ENCODE peak calls at places on chromosomes 3 and 15, in six cellular contexts. G is H1, F is HepG2, C is GM12892, L is K562, S is GM12878. M is an unnamed sample.

GRCh38 chr3:156583469-156583868 is 28.6 kb upstream of the SSR3 start:
- DNase-seq in G (no peak), C (no peak), S (no peak), L (no peak), F (no peak), M (no peak)

GRCh38 chr3:177385831-177386301 is 188.6 kb upstream of the TBL1XR1 start:
- DNase-seq in G (no peak), L (no peak), C (no peak), S (no peak), F (no peak), M (no peak)

GRCh38 chr3:181609156-181609767 is 102.5 kb upstream of the SOX2 start:
- DNase-seq in G (no peak), S (no peak), L (no peak), F (no peak), C (no peak), M (no peak)

GRCh38 chr3:94259291-94259690 is 196.4 kb downstream of the NSUN3 start:
- DNase-seq in F (no peak), L (no peak), G (no peak), S (no peak), C (no peak), M (no peak)

GRCh38 chr3:17631617-17632016 is 110.8 kb downstream of the TBC1D5 start:
- DNase-seq in F (no peak), G (no peak), C (no peak), L (peak), S (no peak), M (no peak)

GRCh38 chr15:88858934-88859333 is 36.4 kb downstream of the HAPLN3 start:
- DNase-seq in G (no peak), F (no peak), S (no peak), L (no peak), C (no peak), M (no peak)

GRCh38 chr15:51536965-51537574 is 85.5 kb downstream of the DMXL2 start:
- DNase-seq in S (no peak), C (no peak), L (peak), G (no peak), F (peak), M (no peak)

GRCh38 chr15:93088200-93088980 is 621 bp downstream of the RGMA start:
- DNase-seq in C (no peak), G (peak), S (no peak), L (no peak), F (no peak), M (no peak)

GRCh38 chr3:47163023-47163989 is 607 bp downstream of the SETD2 start:
- DNase-seq in L (peak), C (peak), F (peak), G (peak), S (no peak), M (peak)

GRCh38 chr3:32934150-32934742 is 17.2 kb upstream of the CCR4 start:
- DNase-seq in G (no peak), L (peak), C (no peak), S (no peak), F (no peak), M (no peak)

GRCh38 chr3:38255627-38256026 is 10.0 kb upstream of the SLC22A13 start:
- DNase-seq in L (no peak), G (no peak), C (no peak), F (no peak), S (no peak), M (no peak)

GRCh38 chr3:72242326-72242725 is 457.4 kb upstream of the PROK2 start:
- DNase-seq in S (no peak), G (no peak), F (no peak), C (no peak), L (no peak), M (no peak)

GRCh38 chr15:92579486-92579885 is 76.1 kb downstream of the FAM174B start:
- DNase-seq in L (no peak), S (no peak), C (no peak), G (no peak), F (no peak), M (no peak)

GRCh38 chr3:142029052-142029642 is 120.2 kb downstream of the TFDP2 start:
- DNase-seq in F (no peak), L (peak), G (no peak), S (peak), C (no peak), M (no peak)

GRCh38 chr15:31393441-31394091 is 66.9 kb downstream of the KLF13 start:
- DNase-seq in L (no peak), G (no peak), F (no peak), S (no peak), C (no peak), M (no peak)

GRCh38 chr15:96474274-96474673 is 143.8 kb downstream of the NR2F2 start:
- DNase-seq in L (no peak), C (no peak), G (no peak), S (no peak), F (no peak), M (no peak)

GRCh38 chr3:183306798-183307671 is 54.0 kb downstream of the B3GNT5 start:
- DNase-seq in S (peak), C (no peak), L (peak), G (no peak), F (no peak), M (peak)

GRCh38 chr3:106401666-106402319 is 533.0 kb upstream of the CBLB start:
- DNase-seq in F (no peak), S (no peak), L (no peak), C (no peak), G (no peak), M (no peak)

GRCh38 chr15:39801641-39802309 is 19.1 kb upstream of the FSIP1 start:
- DNase-seq in C (no peak), S (no peak), L (peak), F (peak), G (no peak), M (no peak)

GRCh38 chr3:81728766-81729544 is 32.5 kb downstream of the GBE1 start:
- DNase-seq in S (no peak), G (no peak), C (no peak), L (no peak), F (no peak), M (no peak)

GRCh38 chr3:106862067-106862466 is 515.2 kb upstream of the CCDC54 start:
- DNase-seq in C (no peak), G (no peak), F (no peak), S (no peak), L (no peak), M (no peak)

GRCh38 chr3:160169139-160169830 is 55.9 kb upstream of the C3orf80 start:
- DNase-seq in L (peak), G (no peak), C (no peak), S (no peak), F (no peak), M (no peak)

GRCh38 chr3:43185656-43186375 is 79.9 kb upstream of the POMGNT2 start:
- DNase-seq in C (no peak), F (no peak), L (no peak), G (no peak), S (no peak), M (no peak)

GRCh38 chr3:114764056-114764492 is 383.0 kb downstream of the ZBTB20 start:
- DNase-seq in C (no peak), G (no peak), L (no peak), S (no peak), F (peak), M (no peak)

GRCh38 chr3:122689587-122689986 is 8.9 kb downstream of the PARP14 start:
- DNase-seq in C (no peak), S (no peak), G (no peak), F (peak), L (peak), M (no peak)

GRCh38 chr15:25777047-25777446 is 86.1 kb downstream of the ATP10A start:
- DNase-seq in C (no peak), L (no peak), S (no peak), F (no peak), G (no peak), M (no peak)

GRCh38 chr3:154954750-154955149 is 125.4 kb upstream of the MME start:
- DNase-seq in S (no peak), L (peak), C (no peak), G (no peak), F (no peak), M (no peak)

GRCh38 chr15:39682366-39682765 is 100.3 kb downstream of the FSIP1 start:
- DNase-seq in F (no peak), S (no peak), G (no peak), L (no peak), C (no peak), M (no peak)

GRCh38 chr3:98532709-98533571 is 1.2 kb downstream of the GPR15 start:
- DNase-seq in S (no peak), C (no peak), F (no peak), G (no peak), L (no peak), M (no peak)

GRCh38 chr3:103949690-103950089 is 1417.0 kb upstream of the ALCAM start:
- DNase-seq in S (no peak), L (no peak), F (no peak), G (no peak), C (no peak), M (no peak)

GRCh38 chr15:67832031-67832551 is 6.8 kb downstream of the SKOR1 start:
- DNase-seq in F (no peak), G (peak), C (no peak), L (peak), S (no peak), M (no peak)

GRCh38 chr3:27387625-27388024 is 18.4 kb upstream of the NEK10 start:
- DNase-seq in F (no peak), C (no peak), S (no peak), L (no peak), G (no peak), M (no peak)

GRCh38 chr3:197750863-197751737 is 1.4 kb downstream of the FYTTD1 start:
- DNase-seq in C (no peak), G (no peak), F (no peak), L (peak), S (no peak), M (no peak)

GRCh38 chr15:80744826-80745225 is 34.3 kb upstream of the CEMIP start:
- DNase-seq in F (no peak), S (no peak), G (no peak), L (no peak), C (no peak), M (no peak)

GRCh38 chr3:143067201-143067600 is 52.4 kb upstream of the CHST2 start:
- DNase-seq in F (no peak), C (no peak), G (no peak), L (no peak), S (no peak), M (no peak)

GRCh38 chr15:38991701-38992100 is 427.1 kb upstream of the RASGRP1 start:
- DNase-seq in C (no peak), F (no peak), L (no peak), G (no peak), S (no peak), M (no peak)

GRCh38 chr3:93843981-93844380 is 129.7 kb downstream of the PROS1 start:
- DNase-seq in S (no peak), L (peak), G (no peak), F (no peak), C (no peak), M (no peak)

DNA sequence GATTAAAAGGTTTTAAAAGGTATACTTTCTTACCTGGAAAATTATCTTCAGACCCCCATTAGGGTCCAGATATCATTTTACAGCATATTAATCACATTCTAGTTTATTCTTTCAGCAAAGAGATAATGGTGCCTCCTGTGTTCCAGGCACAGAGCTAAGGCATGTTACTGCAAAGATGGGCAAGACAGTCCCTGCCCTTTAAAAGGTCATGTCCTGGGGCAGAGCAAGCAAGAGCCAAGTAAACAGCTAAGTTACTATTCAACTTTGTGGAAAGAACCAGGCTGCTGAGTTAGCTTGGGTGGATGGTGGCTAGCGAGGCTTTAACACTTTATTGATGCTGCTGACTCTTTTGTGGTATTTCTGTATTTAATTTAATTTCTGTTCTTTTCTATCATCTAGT is 75.0 kb downstream of the LRRC28 start:
- DNase-seq in L (no peak), F (peak), C (no peak), G (no peak), S (no peak), M (no peak)
- TF ChIP-seq TAF1 in L (no peak), F (no peak), C (no peak), G (no peak), S (no peak), M (no peak)

GRCh38 chr15:74128785-74129350 is 1.5 kb upstream of the ISLR2 start:
- DNase-seq in C (no peak), L (no peak), S (no peak), G (peak), F (no peak), M (no peak)

GRCh38 chr15:74127954-74128784 is 2.2 kb upstream of the ISLR2 start:
- DNase-seq in F (no peak), S (no peak), G (peak), C (no peak), L (no peak), M (no peak)

GRCh38 chr15:74130089-74130848 is at the start of gene ISLR2:
- DNase-seq in F (no peak), L (no peak), G (no peak), S (no peak), C (no peak), M (no peak)

GRCh38 chr15:74129411-74130088 is 836 bp upstream of the ISLR2 start:
- DNase-seq in C (no peak), F (no peak), L (no peak), G (peak), S (no peak), M (no peak)

DNA sequence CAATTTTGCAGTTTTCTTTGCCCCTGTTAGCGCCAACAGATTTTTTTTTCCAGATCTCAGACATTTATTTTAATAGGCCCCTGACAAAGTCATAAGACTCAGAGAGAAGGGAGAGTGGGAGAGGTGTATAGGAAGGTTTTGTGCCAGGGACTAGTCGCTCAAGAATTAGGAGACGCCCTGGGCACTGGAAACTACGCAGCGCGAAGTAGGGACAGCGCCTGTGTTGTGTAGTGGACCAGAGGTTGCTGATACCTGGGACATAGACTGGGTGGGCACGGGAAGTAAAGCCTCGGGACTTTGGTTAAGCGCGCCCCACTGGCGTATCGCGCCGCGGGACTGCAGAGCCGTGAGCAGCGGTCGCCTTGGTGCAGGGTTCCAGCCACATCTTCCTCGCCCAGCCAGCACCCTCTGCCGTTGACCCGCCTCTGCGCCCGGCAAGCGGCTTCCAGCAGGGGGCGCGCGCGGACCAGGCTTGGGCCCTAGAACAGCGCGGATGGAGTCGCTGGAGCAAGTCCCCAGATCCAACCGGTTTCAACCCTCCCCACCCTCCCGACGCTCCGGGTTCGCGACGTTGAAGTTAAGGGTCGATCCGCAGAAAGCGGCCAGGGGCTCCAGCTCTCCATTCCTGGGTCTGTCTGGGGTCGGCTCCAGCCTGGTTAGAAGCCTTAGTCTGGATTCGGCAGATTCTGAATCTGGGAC is 3.0 kb upstream of the ISLR2 start:
- DNase-seq in G (peak), F (peak), L (peak), C (peak), S (no peak), M (peak)
- TF ChIP-seq POLR2AphosphoS5 in G (no peak), F (no peak), L (no peak), C (no peak), S (no peak), M (no peak)

DNA sequence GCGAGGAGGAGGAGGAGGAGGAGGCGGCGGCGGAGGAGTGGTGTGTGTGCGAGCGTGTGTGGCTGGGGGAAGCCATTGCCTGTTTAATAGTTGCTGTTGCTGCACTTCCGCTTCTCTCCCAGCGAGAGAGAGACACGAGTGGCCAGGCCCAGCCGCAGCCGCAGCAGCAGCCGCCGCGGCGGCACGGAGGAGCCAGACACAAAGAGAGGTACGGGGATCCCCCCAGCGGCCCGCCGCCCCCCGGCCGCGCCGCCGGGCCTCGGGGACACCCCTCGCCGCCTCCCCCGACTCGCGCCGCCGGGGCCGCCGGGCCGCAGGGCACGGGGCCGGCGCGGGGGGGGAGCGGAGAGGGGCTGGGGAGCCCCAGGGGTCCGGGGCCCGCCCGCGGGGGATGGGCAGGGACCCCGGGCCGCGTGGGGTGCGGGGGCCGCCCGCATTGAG is at the start of gene UBE2E1:
- DNase-seq in F (peak), C (peak), S (no peak), G (no peak), L (peak), M (peak)
- TF ChIP-seq POLR2A in F (peak), C (peak), S (peak), G (peak), L (peak), M (peak)

DNA sequence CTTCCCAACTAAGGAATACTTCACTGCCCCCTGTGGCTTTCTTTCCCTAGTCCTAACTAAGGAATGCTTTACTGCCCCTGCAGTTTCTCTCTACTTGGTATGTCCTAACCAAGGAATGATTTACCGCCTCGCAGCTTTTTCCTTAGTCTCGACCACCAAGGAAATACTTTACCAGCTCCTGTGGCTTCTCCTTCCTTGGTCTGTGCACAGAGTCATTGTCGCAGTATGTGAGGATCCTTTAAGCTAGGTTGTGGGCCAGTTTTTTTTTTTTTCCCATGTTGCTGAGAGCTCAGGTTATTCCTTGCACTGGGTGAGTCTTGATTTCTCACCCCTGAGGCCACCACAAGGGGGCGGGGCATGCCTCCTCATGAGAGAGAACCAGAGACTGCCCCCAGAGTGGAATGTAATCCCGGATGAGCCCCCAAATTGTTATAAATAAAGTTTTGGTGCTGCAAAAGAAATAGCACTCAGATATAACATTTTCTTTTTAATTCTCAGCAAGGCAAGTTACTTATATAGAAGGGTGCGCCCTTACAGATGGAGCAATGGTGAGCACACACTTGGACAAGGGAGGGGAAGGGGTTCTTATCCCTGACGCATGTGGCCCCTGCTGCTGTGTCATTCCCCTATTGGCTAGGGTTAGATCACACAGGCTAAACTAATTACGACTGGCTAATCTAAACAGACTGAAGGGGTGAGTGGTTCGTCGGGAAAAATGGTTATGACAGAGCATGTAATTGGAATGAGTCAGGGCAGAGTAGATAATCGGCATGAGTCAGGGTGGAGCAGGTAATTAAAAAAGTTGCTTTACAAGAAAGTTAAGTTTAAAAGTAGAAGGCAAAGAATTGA is 27.0 kb downstream of the NDUFB4 start:
- DNase-seq in L (peak), G (peak), F (peak), S (no peak), C (no peak), M (no peak)
- TF ChIP-seq TAF1 in L (no peak), G (no peak), F (no peak), S (no peak), C (no peak), M (no peak)

GRCh38 chr3:111978833-111979688 is at the start of gene ABHD10:
- DNase-seq in G (peak), F (peak), S (peak), L (peak), C (peak), M (peak)

GRCh38 chr3:111981457-111981763 is 2.6 kb downstream of the ABHD10 start:
- DNase-seq in C (no peak), F (no peak), S (no peak), G (no peak), L (no peak), M (no peak)

GRCh38 chr3:111979689-111980025 is 831 bp downstream of the ABHD10 start:
- DNase-seq in G (no peak), S (no peak), C (no peak), L (no peak), F (no peak), M (no peak)

GRCh38 chr3:111978493-111978832 is 363 bp upstream of the ABHD10 start:
- DNase-seq in F (no peak), S (no peak), L (no peak), G (no peak), C (no peak), M (no peak)

DNA sequence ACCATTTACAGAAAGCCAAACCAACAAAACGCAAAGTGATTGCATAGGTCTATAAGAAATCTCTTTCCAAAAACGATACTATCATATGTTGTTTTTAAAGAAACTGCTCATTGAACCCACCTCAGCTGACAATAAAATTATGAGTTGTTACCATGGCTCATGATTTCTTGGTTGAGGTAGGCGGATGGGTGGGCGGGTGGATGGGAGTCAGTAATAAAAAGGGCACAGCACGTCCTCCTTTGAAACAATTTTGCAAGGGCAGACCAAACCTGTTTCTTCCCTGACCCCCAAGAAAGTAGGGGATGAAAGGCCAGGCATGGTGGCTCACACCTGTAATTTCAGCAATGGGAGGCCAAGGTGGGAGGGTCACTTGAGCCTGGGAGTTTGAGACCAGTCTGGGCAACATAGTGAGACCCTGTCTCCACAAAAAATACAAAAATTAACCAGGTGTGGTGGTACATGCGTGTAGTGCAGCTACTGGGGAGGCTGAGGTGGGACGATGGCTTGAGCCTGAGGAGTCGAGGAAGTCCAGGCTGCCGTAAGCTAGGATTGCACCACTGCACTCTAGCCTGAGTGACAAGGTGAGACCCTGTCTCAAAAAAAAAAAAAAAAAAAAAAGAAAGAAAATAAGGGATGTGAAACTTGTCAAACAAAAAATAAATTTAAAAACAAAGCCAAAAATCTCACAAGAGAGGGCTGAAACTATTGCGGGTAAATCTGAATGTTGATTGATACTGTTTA is 2.1 kb downstream of the ABHD10 start:
- DNase-seq in G (no peak), S (no peak), F (no peak), L (no peak), C (no peak), M (no peak)
- TF ChIP-seq POLR2AphosphoS5 in G (no peak), S (no peak), F (no peak), L (no peak), C (no peak), M (no peak)

M was measured in GM12891.